ENCODE peak calls at places on chromosomes 3 and 15, in eight cellular contexts. M is uterus, X is lower lobe of right lung, G is tibial artery, U is esophagus muscularis mucosa, A is fibroblast of pulmonary artery, Z is cardiac muscle cell, R is NB4. S is an unnamed sample.

GRCh38 chr3:17508180-17508752 is 234.2 kb downstream of the TBC1D5 start:
- DNase-seq in U (no peak), A (no peak), X (no peak), R (no peak), G (no peak), M (no peak), Z (peak; percentile 13), S (no peak)

GRCh38 chr15:22227961-22228762 is 147.8 kb downstream of the OR4M2 start:
- DNase-seq in G (no peak), A (no peak), M (no peak), Z (no peak), R (no peak), X (no peak), U (no peak), S (peak; percentile 41)

GRCh38 chr15:77650285-77650684 is 17.6 kb upstream of the LINGO1 start:
- DNase-seq in G (no peak), A (peak; percentile 12), R (peak; percentile 56), X (no peak), U (no peak), Z (peak; percentile 67), M (no peak), S (no peak)

GRCh38 chr3:22988566-22988965 is 214.6 kb upstream of the UBE2E2 start:
- DNase-seq in R (no peak), Z (peak; percentile 19), M (no peak), A (no peak), X (peak; percentile 71), G (no peak), U (no peak), S (no peak)

GRCh38 chr15:96330064-96330449 is 443 bp upstream of the NR2F2 start:
- DNase-seq in A (peak; percentile 87), U (no peak), R (peak; percentile 82), G (peak; percentile 64), Z (no peak), M (no peak), X (peak; percentile 74), S (no peak)

GRCh38 chr15:78207641-78208340 is 26.6 kb downstream of the ACSBG1 start:
- DNase-seq in X (no peak), G (no peak), Z (no peak), M (no peak), U (no peak), A (no peak), R (no peak), S (no peak)

GRCh38 chr3:103532986-103533385 is 1098.2 kb downstream of the ZPLD1 start:
- DNase-seq in X (no peak), M (no peak), U (no peak), G (no peak), R (no peak), A (no peak), Z (no peak), S (no peak)

GRCh38 chr3:54304867-54305266 is 182.5 kb downstream of the CACNA2D3 start:
- DNase-seq in R (no peak), M (no peak), A (no peak), G (no peak), U (no peak), X (no peak), Z (no peak), S (no peak)

GRCh38 chr3:65246561-65246960 is 558.8 kb upstream of the ADAMTS9 start:
- DNase-seq in U (no peak), M (no peak), X (no peak), A (no peak), R (no peak), Z (no peak), G (no peak), S (no peak)

GRCh38 chr3:139199421-139200010 is 144.3 kb upstream of the MRPS22 start:
- DNase-seq in U (no peak), Z (no peak), R (peak; percentile 89), M (no peak), A (no peak), X (no peak), G (no peak), S (no peak)

GRCh38 chr15:87728998-87729397 is 527.5 kb downstream of the NTRK3 start:
- DNase-seq in Z (no peak), A (no peak), R (no peak), M (no peak), U (no peak), X (no peak), G (no peak), S (no peak)

GRCh38 chr3:5442106-5442785 is 254.7 kb downstream of the EDEM1 start:
- DNase-seq in R (no peak), G (no peak), X (no peak), U (no peak), A (no peak), Z (no peak), M (no peak), S (no peak)

GRCh38 chr3:183253961-183254815 is 1.1 kb downstream of the B3GNT5 start:
- DNase-seq in G (no peak), M (peak; percentile 38), U (no peak), X (peak; percentile 74), R (peak; percentile 72), Z (peak; percentile 45), A (peak; percentile 46), S (peak; percentile 58)

DNA sequence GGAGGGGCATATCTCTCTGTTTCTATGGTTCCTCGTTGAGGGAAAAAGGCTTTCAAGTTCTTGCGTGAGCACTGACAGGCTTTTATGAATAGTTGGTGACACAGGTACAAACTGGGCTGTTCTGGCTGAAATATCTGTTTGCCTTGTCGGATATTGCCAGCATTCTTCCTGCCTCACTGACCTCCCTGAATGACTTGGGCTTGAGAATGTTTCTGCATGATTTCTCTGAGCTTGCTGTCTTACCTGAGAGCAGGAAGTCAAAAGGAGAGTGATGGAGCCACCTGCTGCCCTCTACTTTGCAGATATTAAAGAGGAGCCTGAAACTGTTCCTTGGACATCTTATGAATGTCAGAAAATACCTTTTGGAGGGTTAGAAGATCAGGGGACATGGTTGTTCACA is 4.8 kb downstream of the GCNT3 start:
- DNase-seq in R (no peak), A (no peak), U (no peak), M (no peak), Z (no peak), X (no peak), G (no peak), S (no peak)
- TF ChIP-seq CTCF in R (no peak), A (no peak), U (no peak), M (no peak), Z (no peak), X (no peak), G (no peak), S (no peak)

DNA sequence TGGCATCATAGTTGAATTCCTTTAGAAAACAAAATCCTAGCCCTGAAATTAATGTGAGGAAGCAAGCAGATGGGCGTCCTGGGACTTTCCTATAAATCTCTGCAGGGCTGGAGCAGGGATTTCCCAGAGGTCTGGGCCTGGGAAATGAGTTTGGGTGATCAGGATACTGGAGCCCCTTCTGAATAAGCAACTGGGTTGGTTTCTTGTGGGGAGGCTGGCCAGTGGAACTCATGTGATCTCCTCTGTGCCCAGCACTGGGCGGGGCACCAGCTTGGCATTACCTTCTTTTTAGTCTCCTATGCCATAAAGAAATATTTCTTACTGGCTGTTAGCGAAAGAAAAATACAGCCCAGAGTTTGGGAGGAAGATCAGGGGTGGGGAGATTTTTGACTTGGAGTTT is 1.7 kb downstream of the THSD4 start:
- DNase-seq in M (no peak), R (no peak), U (no peak), Z (no peak), X (no peak), A (no peak), G (no peak), S (no peak)
- TF ChIP-seq CTCF in M (no peak), R (no peak), U (no peak), Z (no peak), X (no peak), A (no peak), G (no peak), S (no peak)

GRCh38 chr3:129343643-129344360 is 65.1 kb downstream of the HMCES start:
- DNase-seq in A (peak; percentile 30), X (peak; percentile 65), Z (peak; percentile 64), U (no peak), M (no peak), R (peak; percentile 25), G (no peak), S (no peak)
- TF ChIP-seq CTCF in A (peak; percentile 45), X (peak; percentile 59), Z (peak; percentile 79), U (no peak), M (peak; percentile 28), R (peak; percentile 18), G (peak; percentile 43), S (peak; percentile 79)

DNA sequence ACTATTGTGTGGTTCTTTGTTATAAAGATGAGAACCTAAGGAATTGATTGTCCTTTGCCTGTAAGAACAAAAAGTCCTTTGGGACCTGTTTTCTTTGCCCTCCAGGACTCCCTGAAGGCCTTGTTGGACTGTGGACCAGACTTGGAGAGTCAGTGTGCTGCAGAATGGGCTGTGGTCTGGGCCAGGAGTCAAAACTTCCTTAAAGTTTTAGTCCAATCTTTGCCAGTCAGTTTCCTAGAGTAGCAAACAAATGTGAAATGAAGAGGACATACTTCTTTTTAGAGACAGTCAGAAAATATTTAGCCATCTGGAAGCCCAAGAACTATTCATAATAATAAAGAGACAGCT is 45.4 kb downstream of the PDE8A start:
- DNase-seq in M (no peak), Z (no peak), G (no peak), U (no peak), R (peak; percentile 39), A (no peak), X (no peak), S (no peak)
- TF ChIP-seq CTCF in M (no peak), Z (no peak), G (no peak), U (no peak), R (no peak), A (no peak), X (no peak), S (no peak)

GRCh38 chr15:66707310-66708160 is 5.5 kb downstream of the SMAD6 start:
- DNase-seq in U (no peak), R (no peak), G (no peak), Z (peak; percentile 90), M (peak; percentile 61), A (peak; percentile 55), X (no peak), S (no peak)
- TF ChIP-seq CTCF in U (peak; percentile 15), R (no peak), G (peak; percentile 12), Z (peak; percentile 25), M (peak; percentile 17), A (peak; percentile 30), X (peak; percentile 11), S (no peak)